ENCODE peak calls at places on chromosome 1, in ten cellular contexts. H is progenitor cell of endocrine pancreas, D is IMR-90, S is psoas muscle, V is fibroblast of mammary gland, J is kidney epithelial cell, U is WTC11, I is right atrium auricular region, L is mucosa of descending colon, G is uterus. K is an unnamed sample.

GRCh38 chr1:74474585-74474984 is 37.8 kb downstream of the LRRC53 start:
- DNase-seq in H (no peak), D (peak), S (no peak), V (peak), J (no peak), U (no peak), I (no peak), L (no peak), G (no peak), K (no peak)

GRCh38 chr1:81808760-81809159 is 8.0 kb downstream of the ADGRL2 start:
- DNase-seq in H (no peak), D (no peak), S (no peak), V (no peak), J (no peak), U (no peak), I (no peak), L (no peak), G (no peak), K (no peak)

GRCh38 chr1:42784946-42785693 is at the start of gene TMEM269:
- DNase-seq in H (no peak), D (no peak), S (no peak), V (no peak), J (no peak), U (peak), I (no peak), L (peak), G (no peak), K (peak)

GRCh38 chr1:35533596-35533995 is 23.6 kb downstream of the KIAA0319L start:
- DNase-seq in H (no peak), D (no peak), S (no peak), V (no peak), J (no peak), U (no peak), I (no peak), L (no peak), G (no peak), K (no peak)

GRCh38 chr1:234674218-234674815 is 64.3 kb upstream of the IRF2BP2 start:
- DNase-seq in H (no peak), D (no peak), S (no peak), V (no peak), J (no peak), U (no peak), I (no peak), L (no peak), G (no peak), K (no peak)

GRCh38 chr1:47189844-47190562 is at the start of gene PDZK1IP1:
- DNase-seq in H (peak), D (peak), S (peak), V (peak), J (peak), U (peak), I (peak), L (peak), G (peak), K (no peak)

GRCh38 chr1:160993544-160993943 is 27.4 kb downstream of the F11R start:
- DNase-seq in H (no peak), D (peak), S (no peak), V (peak), J (no peak), U (no peak), I (no peak), L (no peak), G (no peak), K (no peak)

GRCh38 chr1:71046891-71047634 is 553 bp downstream of the PTGER3 start:
- DNase-seq in H (no peak), D (no peak), S (peak), V (no peak), J (no peak), U (peak), I (no peak), L (peak), G (peak), K (peak)

GRCh38 chr1:206000641-206001339 is 2.4 kb downstream of the RAB7B start:
- DNase-seq in H (no peak), D (peak), S (no peak), V (peak), J (no peak), U (peak), I (no peak), L (no peak), G (no peak), K (no peak)

GRCh38 chr1:236523704-236524141 is at the start of gene LGALS8:
- DNase-seq in H (peak), D (peak), S (peak), V (peak), J (no peak), U (peak), I (peak), L (peak), G (peak), K (peak)

GRCh38 chr1:2188336-2188735 is 6.2 kb downstream of the FAAP20 start:
- DNase-seq in H (no peak), D (no peak), S (no peak), V (no peak), J (no peak), U (no peak), I (no peak), L (no peak), G (no peak), K (no peak)

GRCh38 chr1:6221210-6221784 is 14.5 kb downstream of the ICMT start:
- DNase-seq in H (no peak), D (no peak), S (no peak), V (no peak), J (no peak), U (no peak), I (no peak), L (no peak), G (no peak), K (no peak)

GRCh38 chr1:221100196-221100950 is 221.1 kb downstream of the HLX start:
- DNase-seq in H (no peak), D (peak), S (no peak), V (peak), J (peak), U (no peak), I (no peak), L (no peak), G (no peak), K (no peak)

GRCh38 chr1:113818585-113818984 is 6.3 kb upstream of the RSBN1 start:
- DNase-seq in H (no peak), D (no peak), S (no peak), V (no peak), J (no peak), U (no peak), I (no peak), L (no peak), G (no peak), K (no peak)

GRCh38 chr1:204304067-204304466 is 55.7 kb downstream of the PLEKHA6 start:
- DNase-seq in H (no peak), D (no peak), S (no peak), V (no peak), J (no peak), U (peak), I (no peak), L (no peak), G (no peak), K (no peak)

GRCh38 chr1:54363925-54364324 is 42.3 kb downstream of the SSBP3 start:
- DNase-seq in H (no peak), D (no peak), S (no peak), V (no peak), J (no peak), U (no peak), I (no peak), L (no peak), G (no peak), K (no peak)

GRCh38 chr1:12435639-12436344 is 182.2 kb downstream of the DHRS3 start:
- DNase-seq in H (no peak), D (peak), S (no peak), V (peak), J (no peak), U (no peak), I (no peak), L (no peak), G (no peak), K (peak)

GRCh38 chr1:206455681-206456344 is 14.5 kb upstream of the IKBKE start:
- DNase-seq in H (no peak), D (no peak), S (no peak), V (peak), J (no peak), U (no peak), I (no peak), L (no peak), G (no peak), K (no peak)

GRCh38 chr1:147078606-147079399 is 93.5 kb downstream of the PRKAB2 start:
- DNase-seq in H (no peak), D (no peak), S (no peak), V (no peak), J (no peak), U (no peak), I (no peak), L (no peak), G (no peak), K (no peak)

GRCh38 chr1:180507826-180508724 is 5.7 kb upstream of the ACBD6 start:
- DNase-seq in H (no peak), D (peak), S (no peak), V (peak), J (no peak), U (no peak), I (no peak), L (no peak), G (no peak), K (no peak)

GRCh38 chr1:155173478-155174333 is at the start of gene TRIM46:
- DNase-seq in H (no peak), D (peak), S (peak), V (peak), J (no peak), U (peak), I (peak), L (no peak), G (no peak), K (peak)

GRCh38 chr1:154884868-154885706 is 15.0 kb upstream of the KCNN3 start:
- DNase-seq in H (no peak), D (no peak), S (no peak), V (no peak), J (no peak), U (no peak), I (no peak), L (no peak), G (no peak), K (no peak)

GRCh38 chr1:47571161-47571560 is 133.3 kb downstream of the FOXD2 start:
- DNase-seq in H (no peak), D (no peak), S (no peak), V (no peak), J (no peak), U (no peak), I (no peak), L (no peak), G (no peak), K (no peak)

GRCh38 chr1:188027613-188028012 is 1198.9 kb downstream of the PLA2G4A start:
- DNase-seq in H (no peak), D (peak), S (no peak), V (peak), J (peak), U (no peak), I (no peak), L (no peak), G (no peak), K (peak)

DNA sequence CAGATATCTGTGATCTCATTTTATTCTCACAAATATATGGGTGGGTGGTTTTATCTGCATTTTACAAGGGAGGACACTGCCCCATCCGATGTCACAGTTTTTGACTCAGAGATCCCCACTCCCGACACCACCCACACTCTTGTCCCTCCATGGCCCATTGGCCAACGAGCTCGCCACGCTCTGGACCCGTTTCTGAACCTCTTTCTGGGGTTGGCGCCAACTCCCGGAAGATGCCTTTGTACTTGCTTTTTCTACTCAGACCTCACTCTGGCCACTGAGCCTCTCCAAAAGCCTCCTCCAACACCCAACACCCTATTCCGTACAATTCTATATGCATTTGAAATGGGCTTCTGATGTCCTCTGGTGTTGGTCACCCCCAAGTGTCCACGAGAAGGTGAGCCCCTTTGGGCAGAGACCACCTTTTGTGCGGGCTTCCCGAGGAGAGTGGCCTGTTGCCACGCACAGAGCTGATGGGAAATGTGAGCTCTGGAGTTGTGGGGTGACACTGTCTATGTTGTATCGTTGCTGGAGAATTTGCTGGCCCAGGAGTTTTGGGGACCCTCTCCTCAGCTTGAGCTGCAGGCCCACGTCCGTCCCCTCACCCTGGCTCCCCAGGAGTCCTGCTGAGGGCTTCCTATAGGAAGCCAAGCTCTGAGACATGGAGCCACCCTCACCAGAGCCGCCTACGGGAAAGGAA is 366.9 kb upstream of the VAMP3 start:
- DNase-seq in H (no peak), D (no peak), S (no peak), V (no peak), J (no peak), U (no peak), I (peak), L (no peak), G (no peak), K (no peak)
- TF ChIP-seq CTCF in H (no peak), D (no peak), S (no peak), V (no peak), J (no peak), U (no peak), I (no peak), L (no peak), G (no peak), K (no peak)

GRCh38 chr1:31423418-31423947 is 10.5 kb downstream of the SERINC2 start:
- DNase-seq in H (no peak), D (no peak), S (no peak), V (no peak), J (no peak), U (no peak), I (no peak), L (no peak), G (no peak), K (peak)

GRCh38 chr1:31422505-31423319 is 9.7 kb downstream of the SERINC2 start:
- DNase-seq in H (peak), D (peak), S (peak), V (peak), J (peak), U (peak), I (peak), L (peak), G (peak), K (peak)

GRCh38 chr1:31420716-31421115 is 7.7 kb downstream of the SERINC2 start:
- DNase-seq in H (no peak), D (no peak), S (no peak), V (no peak), J (no peak), U (no peak), I (no peak), L (no peak), G (no peak), K (no peak)

GRCh38 chr1:31418626-31419025 is 5.6 kb downstream of the SERINC2 start:
- DNase-seq in H (no peak), D (no peak), S (no peak), V (peak), J (no peak), U (no peak), I (no peak), L (no peak), G (no peak), K (no peak)

GRCh38 chr1:31421404-31422040 is 8.5 kb downstream of the SERINC2 start:
- DNase-seq in H (no peak), D (peak), S (no peak), V (no peak), J (no peak), U (peak), I (no peak), L (no peak), G (no peak), K (peak)
- TF ChIP-seq CTCF in H (peak), D (peak), S (peak), V (peak), J (peak), U (no peak), I (no peak), L (no peak), G (no peak), K (peak)

GRCh38 chr1:51535006-51535592 is 16.0 kb upstream of the EPS15 start:
- DNase-seq in H (no peak), D (peak), S (no peak), V (peak), J (no peak), U (peak), I (peak), L (peak), G (peak), K (peak)
- TF ChIP-seq CTCF in H (peak), D (peak), S (peak), V (peak), J (peak), U (peak), I (peak), L (peak), G (peak), K (peak)

GRCh38 chr1:48903291-48903690 is 126.6 kb upstream of the BEND5 start:
- DNase-seq in H (no peak), D (no peak), S (no peak), V (no peak), J (no peak), U (no peak), I (no peak), L (no peak), G (no peak), K (no peak)
- TF ChIP-seq CTCF in H (no peak), D (no peak), S (no peak), V (peak), J (no peak), U (no peak), I (no peak), L (no peak), G (no peak), K (no peak)

DNA sequence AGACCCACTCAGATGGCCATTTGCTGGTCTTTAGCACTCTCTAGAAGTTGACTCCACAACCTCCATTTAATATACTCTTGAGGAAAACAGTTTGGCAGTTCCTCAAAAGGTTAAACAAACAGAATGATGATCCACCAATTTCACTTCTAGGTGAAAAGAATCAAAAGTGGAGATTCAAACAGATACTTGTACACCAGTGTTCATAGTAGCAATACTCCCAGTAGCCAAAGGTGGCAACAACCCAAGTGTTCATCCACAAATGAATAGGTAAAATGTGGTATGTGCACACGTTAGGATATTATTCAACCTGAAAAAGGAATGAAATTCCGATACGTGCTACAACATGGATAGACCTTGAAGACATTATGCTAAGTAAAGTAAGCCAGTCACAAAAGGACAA is 6.3 kb downstream of the PRCC start:
- DNase-seq in H (no peak), D (no peak), S (no peak), V (no peak), J (no peak), U (no peak), I (no peak), L (no peak), G (no peak), K (no peak)
- TF ChIP-seq CTCF in H (peak), D (no peak), S (no peak), V (peak), J (peak), U (no peak), I (no peak), L (no peak), G (no peak), K (no peak)

DNA sequence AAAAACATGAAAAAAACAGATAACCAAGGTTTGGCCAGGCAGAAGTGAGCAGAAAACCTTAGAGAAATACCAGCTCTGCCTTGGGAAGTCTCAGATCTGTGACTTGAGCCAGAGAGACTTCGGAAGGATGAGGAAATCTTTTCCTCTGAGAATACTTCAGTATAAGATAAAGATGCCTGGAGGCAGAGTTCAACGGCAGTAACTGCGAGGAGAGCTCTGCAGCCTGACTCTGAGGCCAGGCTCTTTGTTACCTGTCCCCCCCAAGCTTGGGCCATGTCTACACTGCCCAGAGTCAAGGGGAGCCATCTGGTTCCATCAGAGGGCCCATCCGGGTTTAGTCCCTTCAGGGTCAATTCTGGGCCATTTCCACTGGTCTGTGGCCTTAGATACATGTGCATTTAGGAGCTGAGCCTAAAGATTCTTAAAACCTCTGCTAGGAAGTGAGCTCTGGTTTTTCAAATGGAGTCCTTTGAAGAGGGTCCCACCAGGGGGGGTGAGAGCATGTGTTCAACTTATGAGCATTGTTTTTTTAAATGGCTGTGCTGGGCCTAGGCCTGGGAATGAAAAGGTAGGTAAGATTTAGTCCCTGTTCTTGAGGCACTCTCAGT is 8.7 kb downstream of the KIRREL1 start:
- DNase-seq in H (no peak), D (peak), S (no peak), V (peak), J (no peak), U (no peak), I (no peak), L (no peak), G (no peak), K (no peak)
- TF ChIP-seq CTCF in H (no peak), D (peak), S (no peak), V (no peak), J (no peak), U (no peak), I (no peak), L (no peak), G (no peak), K (no peak)

DNA sequence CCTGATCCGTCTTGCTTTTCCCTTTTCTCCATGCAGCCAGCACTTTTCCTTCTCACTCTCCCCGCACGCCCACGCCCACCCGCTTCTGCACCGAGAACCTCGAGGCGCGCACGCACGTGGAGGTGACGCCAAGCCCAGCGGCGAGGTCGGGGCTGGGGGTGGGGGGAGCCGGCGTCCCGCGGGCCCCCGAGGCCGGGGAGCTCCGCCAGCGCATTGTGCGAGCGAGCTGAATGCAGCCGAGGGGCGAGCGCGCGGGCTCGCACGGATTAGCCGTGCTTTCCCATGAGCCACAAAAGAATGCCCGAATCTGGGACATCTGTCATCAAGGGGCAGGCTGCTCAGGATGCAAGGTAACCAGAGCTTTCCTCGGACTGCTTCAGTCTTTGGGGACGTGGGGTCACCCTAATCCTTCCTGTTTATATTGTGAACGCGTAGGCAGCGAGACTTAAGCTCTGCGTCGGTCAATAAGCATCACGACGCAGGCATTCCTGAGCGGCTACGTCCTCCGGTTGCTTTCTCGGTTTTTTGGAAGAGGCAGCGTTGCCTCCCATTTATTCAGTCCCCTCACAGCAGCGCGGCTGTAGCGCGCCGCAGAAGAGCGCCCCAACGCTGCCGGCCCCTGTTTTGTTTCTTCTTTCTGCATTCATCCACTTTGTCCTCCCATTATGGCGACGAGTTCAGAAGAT is 67.3 kb upstream of the AKT3 start:
- DNase-seq in H (peak), D (peak), S (no peak), V (peak), J (no peak), U (peak), I (peak), L (peak), G (peak), K (no peak)
- TF ChIP-seq CTCF in H (no peak), D (peak), S (no peak), V (peak), J (peak), U (no peak), I (no peak), L (no peak), G (peak), K (no peak)

K was measured in GM20000.